ENCODE peak calls at places on chromosomes 7 and 10, in nine cellular contexts. One of them, this sample, is unnamed.

GRCh38 chr10:35331894-35332640 is 4.2 kb upstream of the CCNY start:
- DNase-seq in activated CD4-positive, alpha-beta T cell treated with anti-CD3 and anti-CD28 coated beads, Interleukin-2, amount 50 U/mL, for 4 hours: no peak
- DNase-seq in NCI-H345: no peak
- DNase-seq in NCI-H69: peak; percentile 9
- DNase-seq in iris pigment epithelial cell: peak; percentile 98
- DNase-seq in stimulated activated CD8-positive, alpha-beta memory T cell treated with anti-CD3 and anti-CD28 coated beads, Interleukin-2, amount 100 ng/mL, for 48 hours: no peak
- DNase-seq in brain microvascular endothelial cell: peak; percentile 92
- DNase-seq in HFFc6: peak; percentile 86
- DNase-seq in cortex of kidney: no peak
- DNase-seq in this sample: peak; percentile 80

GRCh38 chr10:112967200-112967599 is 17.2 kb downstream of the TCF7L2 start:
- DNase-seq in activated CD4-positive, alpha-beta T cell treated with anti-CD3 and anti-CD28 coated beads, Interleukin-2, amount 50 U/mL, for 4 hours: no peak
- DNase-seq in NCI-H345: no peak
- DNase-seq in NCI-H69: no peak
- DNase-seq in iris pigment epithelial cell: peak; percentile 69
- DNase-seq in stimulated activated CD8-positive, alpha-beta memory T cell treated with anti-CD3 and anti-CD28 coated beads, Interleukin-2, amount 100 ng/mL, for 48 hours: no peak
- DNase-seq in brain microvascular endothelial cell: peak; percentile 29
- DNase-seq in HFFc6: peak; percentile 81
- DNase-seq in cortex of kidney: no peak
- DNase-seq in this sample: peak; percentile 11

GRCh38 chr10:69123306-69123746 is 652 bp upstream of the VPS26A start:
- DNase-seq in activated CD4-positive, alpha-beta T cell treated with anti-CD3 and anti-CD28 coated beads, Interleukin-2, amount 50 U/mL, for 4 hours: no peak
- DNase-seq in NCI-H345: peak; percentile 36
- DNase-seq in NCI-H69: peak; percentile 61
- DNase-seq in iris pigment epithelial cell: peak; percentile 87
- DNase-seq in stimulated activated CD8-positive, alpha-beta memory T cell treated with anti-CD3 and anti-CD28 coated beads, Interleukin-2, amount 100 ng/mL, for 48 hours: no peak
- DNase-seq in brain microvascular endothelial cell: peak; percentile 80
- DNase-seq in HFFc6: peak; percentile 52
- DNase-seq in cortex of kidney: no peak
- DNase-seq in this sample: no peak

GRCh38 chr10:34523017-34523767 is 291.9 kb downstream of the PARD3 start:
- DNase-seq in activated CD4-positive, alpha-beta T cell treated with anti-CD3 and anti-CD28 coated beads, Interleukin-2, amount 50 U/mL, for 4 hours: no peak
- DNase-seq in NCI-H345: no peak
- DNase-seq in NCI-H69: peak; percentile 19
- DNase-seq in iris pigment epithelial cell: peak; percentile 66
- DNase-seq in stimulated activated CD8-positive, alpha-beta memory T cell treated with anti-CD3 and anti-CD28 coated beads, Interleukin-2, amount 100 ng/mL, for 48 hours: no peak
- DNase-seq in brain microvascular endothelial cell: peak; percentile 84
- DNase-seq in HFFc6: no peak
- DNase-seq in cortex of kidney: no peak
- DNase-seq in this sample: no peak

GRCh38 chr10:71241899-71242620 is 29.7 kb downstream of the UNC5B start:
- DNase-seq in activated CD4-positive, alpha-beta T cell treated with anti-CD3 and anti-CD28 coated beads, Interleukin-2, amount 50 U/mL, for 4 hours: no peak
- DNase-seq in NCI-H345: no peak
- DNase-seq in NCI-H69: no peak
- DNase-seq in iris pigment epithelial cell: no peak
- DNase-seq in stimulated activated CD8-positive, alpha-beta memory T cell treated with anti-CD3 and anti-CD28 coated beads, Interleukin-2, amount 100 ng/mL, for 48 hours: no peak
- DNase-seq in brain microvascular endothelial cell: no peak
- DNase-seq in HFFc6: no peak
- DNase-seq in cortex of kidney: no peak
- DNase-seq in this sample: no peak

GRCh38 chr7:142496545-142496991 is 238.7 kb upstream of the PRSS58 start:
- DNase-seq in activated CD4-positive, alpha-beta T cell treated with anti-CD3 and anti-CD28 coated beads, Interleukin-2, amount 50 U/mL, for 4 hours: no peak
- DNase-seq in NCI-H345: peak; percentile 2
- DNase-seq in NCI-H69: peak; percentile 32
- DNase-seq in iris pigment epithelial cell: peak; percentile 43
- DNase-seq in stimulated activated CD8-positive, alpha-beta memory T cell treated with anti-CD3 and anti-CD28 coated beads, Interleukin-2, amount 100 ng/mL, for 48 hours: no peak
- DNase-seq in brain microvascular endothelial cell: no peak
- DNase-seq in HFFc6: peak; percentile 30
- DNase-seq in cortex of kidney: no peak
- DNase-seq in this sample: peak; percentile 58

GRCh38 chr7:147981072-147981813 is 609.3 kb upstream of the C7orf33 start:
- DNase-seq in activated CD4-positive, alpha-beta T cell treated with anti-CD3 and anti-CD28 coated beads, Interleukin-2, amount 50 U/mL, for 4 hours: no peak
- DNase-seq in NCI-H345: no peak
- DNase-seq in NCI-H69: no peak
- DNase-seq in iris pigment epithelial cell: no peak
- DNase-seq in stimulated activated CD8-positive, alpha-beta memory T cell treated with anti-CD3 and anti-CD28 coated beads, Interleukin-2, amount 100 ng/mL, for 48 hours: no peak
- DNase-seq in brain microvascular endothelial cell: no peak
- DNase-seq in HFFc6: no peak
- DNase-seq in cortex of kidney: no peak
- DNase-seq in this sample: no peak

GRCh38 chr7:141158562-141158961 is 84.7 kb downstream of the TMEM178B start:
- DNase-seq in activated CD4-positive, alpha-beta T cell treated with anti-CD3 and anti-CD28 coated beads, Interleukin-2, amount 50 U/mL, for 4 hours: no peak
- DNase-seq in NCI-H345: no peak
- DNase-seq in NCI-H69: peak; percentile 17
- DNase-seq in iris pigment epithelial cell: peak; percentile 97
- DNase-seq in stimulated activated CD8-positive, alpha-beta memory T cell treated with anti-CD3 and anti-CD28 coated beads, Interleukin-2, amount 100 ng/mL, for 48 hours: no peak
- DNase-seq in brain microvascular endothelial cell: peak; percentile 100
- DNase-seq in HFFc6: peak; percentile 93
- DNase-seq in cortex of kidney: no peak
- DNase-seq in this sample: peak; percentile 1

GRCh38 chr7:133255461-133255860 is 2.6 kb downstream of the EXOC4 start:
- DNase-seq in activated CD4-positive, alpha-beta T cell treated with anti-CD3 and anti-CD28 coated beads, Interleukin-2, amount 50 U/mL, for 4 hours: no peak
- DNase-seq in NCI-H345: no peak
- DNase-seq in NCI-H69: no peak
- DNase-seq in iris pigment epithelial cell: peak; percentile 28
- DNase-seq in stimulated activated CD8-positive, alpha-beta memory T cell treated with anti-CD3 and anti-CD28 coated beads, Interleukin-2, amount 100 ng/mL, for 48 hours: no peak
- DNase-seq in brain microvascular endothelial cell: no peak
- DNase-seq in HFFc6: no peak
- DNase-seq in cortex of kidney: no peak
- DNase-seq in this sample: no peak

GRCh38 chr10:78623577-78624215 is 445.1 kb upstream of the ZMIZ1 start:
- DNase-seq in activated CD4-positive, alpha-beta T cell treated with anti-CD3 and anti-CD28 coated beads, Interleukin-2, amount 50 U/mL, for 4 hours: no peak
- DNase-seq in NCI-H345: peak; percentile 16
- DNase-seq in NCI-H69: peak; percentile 68
- DNase-seq in iris pigment epithelial cell: peak; percentile 77
- DNase-seq in stimulated activated CD8-positive, alpha-beta memory T cell treated with anti-CD3 and anti-CD28 coated beads, Interleukin-2, amount 100 ng/mL, for 48 hours: no peak
- DNase-seq in brain microvascular endothelial cell: peak; percentile 66
- DNase-seq in HFFc6: peak; percentile 62
- DNase-seq in cortex of kidney: no peak
- DNase-seq in this sample: peak; percentile 83

GRCh38 chr7:24718977-24719491 is 38.2 kb downstream of the GSDME start:
- DNase-seq in activated CD4-positive, alpha-beta T cell treated with anti-CD3 and anti-CD28 coated beads, Interleukin-2, amount 50 U/mL, for 4 hours: no peak
- DNase-seq in NCI-H345: peak; percentile 77
- DNase-seq in NCI-H69: peak; percentile 75
- DNase-seq in iris pigment epithelial cell: no peak
- DNase-seq in stimulated activated CD8-positive, alpha-beta memory T cell treated with anti-CD3 and anti-CD28 coated beads, Interleukin-2, amount 100 ng/mL, for 48 hours: no peak
- DNase-seq in brain microvascular endothelial cell: no peak
- DNase-seq in HFFc6: no peak
- DNase-seq in cortex of kidney: no peak
- DNase-seq in this sample: no peak

GRCh38 chr7:117673367-117673766 is 193.5 kb downstream of the CFTR start:
- DNase-seq in activated CD4-positive, alpha-beta T cell treated with anti-CD3 and anti-CD28 coated beads, Interleukin-2, amount 50 U/mL, for 4 hours: no peak
- DNase-seq in NCI-H345: peak; percentile 90
- DNase-seq in NCI-H69: no peak
- DNase-seq in iris pigment epithelial cell: no peak
- DNase-seq in stimulated activated CD8-positive, alpha-beta memory T cell treated with anti-CD3 and anti-CD28 coated beads, Interleukin-2, amount 100 ng/mL, for 48 hours: no peak
- DNase-seq in brain microvascular endothelial cell: no peak
- DNase-seq in HFFc6: no peak
- DNase-seq in cortex of kidney: no peak
- DNase-seq in this sample: peak; percentile 37

GRCh38 chr10:79890469-79890868 is 58.4 kb downstream of the SFTPD start:
- DNase-seq in activated CD4-positive, alpha-beta T cell treated with anti-CD3 and anti-CD28 coated beads, Interleukin-2, amount 50 U/mL, for 4 hours: no peak
- DNase-seq in NCI-H345: no peak
- DNase-seq in NCI-H69: no peak
- DNase-seq in iris pigment epithelial cell: no peak
- DNase-seq in stimulated activated CD8-positive, alpha-beta memory T cell treated with anti-CD3 and anti-CD28 coated beads, Interleukin-2, amount 100 ng/mL, for 48 hours: no peak
- DNase-seq in brain microvascular endothelial cell: no peak
- DNase-seq in HFFc6: no peak
- DNase-seq in cortex of kidney: no peak
- DNase-seq in this sample: no peak

GRCh38 chr7:130486114-130486962 is 5.5 kb upstream of the MEST start:
- DNase-seq in activated CD4-positive, alpha-beta T cell treated with anti-CD3 and anti-CD28 coated beads, Interleukin-2, amount 50 U/mL, for 4 hours: peak; percentile 45
- DNase-seq in NCI-H345: peak; percentile 92
- DNase-seq in NCI-H69: peak; percentile 92
- DNase-seq in iris pigment epithelial cell: no peak
- DNase-seq in stimulated activated CD8-positive, alpha-beta memory T cell treated with anti-CD3 and anti-CD28 coated beads, Interleukin-2, amount 100 ng/mL, for 48 hours: peak; percentile 33
- DNase-seq in brain microvascular endothelial cell: no peak
- DNase-seq in HFFc6: no peak
- DNase-seq in cortex of kidney: no peak
- DNase-seq in this sample: peak; percentile 91

GRCh38 chr10:89458289-89458688 is 43.9 kb downstream of the IFIT5 start:
- DNase-seq in activated CD4-positive, alpha-beta T cell treated with anti-CD3 and anti-CD28 coated beads, Interleukin-2, amount 50 U/mL, for 4 hours: no peak
- DNase-seq in NCI-H345: no peak
- DNase-seq in NCI-H69: no peak
- DNase-seq in iris pigment epithelial cell: peak; percentile 83
- DNase-seq in stimulated activated CD8-positive, alpha-beta memory T cell treated with anti-CD3 and anti-CD28 coated beads, Interleukin-2, amount 100 ng/mL, for 48 hours: no peak
- DNase-seq in brain microvascular endothelial cell: peak; percentile 34
- DNase-seq in HFFc6: peak; percentile 38
- DNase-seq in cortex of kidney: no peak
- DNase-seq in this sample: no peak

GRCh38 chr7:34158754-34159153 is 253.4 kb downstream of the BMPER start:
- DNase-seq in activated CD4-positive, alpha-beta T cell treated with anti-CD3 and anti-CD28 coated beads, Interleukin-2, amount 50 U/mL, for 4 hours: no peak
- DNase-seq in NCI-H345: no peak
- DNase-seq in NCI-H69: peak; percentile 28
- DNase-seq in iris pigment epithelial cell: no peak
- DNase-seq in stimulated activated CD8-positive, alpha-beta memory T cell treated with anti-CD3 and anti-CD28 coated beads, Interleukin-2, amount 100 ng/mL, for 48 hours: no peak
- DNase-seq in brain microvascular endothelial cell: no peak
- DNase-seq in HFFc6: no peak
- DNase-seq in cortex of kidney: no peak
- DNase-seq in this sample: no peak

GRCh38 chr7:47383064-47383463 is 198.8 kb downstream of the TNS3 start:
- DNase-seq in activated CD4-positive, alpha-beta T cell treated with anti-CD3 and anti-CD28 coated beads, Interleukin-2, amount 50 U/mL, for 4 hours: no peak
- DNase-seq in NCI-H345: no peak
- DNase-seq in NCI-H69: peak; percentile 53
- DNase-seq in iris pigment epithelial cell: peak; percentile 21
- DNase-seq in stimulated activated CD8-positive, alpha-beta memory T cell treated with anti-CD3 and anti-CD28 coated beads, Interleukin-2, amount 100 ng/mL, for 48 hours: no peak
- DNase-seq in brain microvascular endothelial cell: no peak
- DNase-seq in HFFc6: peak; percentile 60
- DNase-seq in cortex of kidney: no peak
- DNase-seq in this sample: no peak

GRCh38 chr7:32679192-32679591 is 183.9 kb downstream of the AVL9 start:
- DNase-seq in activated CD4-positive, alpha-beta T cell treated with anti-CD3 and anti-CD28 coated beads, Interleukin-2, amount 50 U/mL, for 4 hours: no peak
- DNase-seq in NCI-H345: no peak
- DNase-seq in NCI-H69: no peak
- DNase-seq in iris pigment epithelial cell: no peak
- DNase-seq in stimulated activated CD8-positive, alpha-beta memory T cell treated with anti-CD3 and anti-CD28 coated beads, Interleukin-2, amount 100 ng/mL, for 48 hours: no peak
- DNase-seq in brain microvascular endothelial cell: no peak
- DNase-seq in HFFc6: no peak
- DNase-seq in cortex of kidney: no peak
- DNase-seq in this sample: no peak

GRCh38 chr7:50826371-50827172 is 43.9 kb upstream of the GRB10 start:
- DNase-seq in activated CD4-positive, alpha-beta T cell treated with anti-CD3 and anti-CD28 coated beads, Interleukin-2, amount 50 U/mL, for 4 hours: no peak
- DNase-seq in NCI-H345: no peak
- DNase-seq in NCI-H69: no peak
- DNase-seq in iris pigment epithelial cell: peak; percentile 88
- DNase-seq in stimulated activated CD8-positive, alpha-beta memory T cell treated with anti-CD3 and anti-CD28 coated beads, Interleukin-2, amount 100 ng/mL, for 48 hours: peak; percentile 18
- DNase-seq in brain microvascular endothelial cell: peak; percentile 91
- DNase-seq in HFFc6: peak; percentile 87
- DNase-seq in cortex of kidney: no peak
- DNase-seq in this sample: peak; percentile 20

GRCh38 chr7:50467817-50468610 is 17.9 kb upstream of the FIGNL1 start:
- DNase-seq in activated CD4-positive, alpha-beta T cell treated with anti-CD3 and anti-CD28 coated beads, Interleukin-2, amount 50 U/mL, for 4 hours: peak; percentile 74
- DNase-seq in NCI-H345: peak; percentile 72
- DNase-seq in NCI-H69: peak; percentile 94
- DNase-seq in iris pigment epithelial cell: peak; percentile 59
- DNase-seq in stimulated activated CD8-positive, alpha-beta memory T cell treated with anti-CD3 and anti-CD28 coated beads, Interleukin-2, amount 100 ng/mL, for 48 hours: peak; percentile 77
- DNase-seq in brain microvascular endothelial cell: peak; percentile 62
- DNase-seq in HFFc6: peak; percentile 54
- DNase-seq in cortex of kidney: no peak
- DNase-seq in this sample: peak; percentile 76

GRCh38 chr10:89476676-89477075 is 58.7 kb downstream of the SLC16A12 start:
- DNase-seq in activated CD4-positive, alpha-beta T cell treated with anti-CD3 and anti-CD28 coated beads, Interleukin-2, amount 50 U/mL, for 4 hours: no peak
- DNase-seq in NCI-H345: no peak
- DNase-seq in NCI-H69: no peak
- DNase-seq in iris pigment epithelial cell: peak; percentile 95
- DNase-seq in stimulated activated CD8-positive, alpha-beta memory T cell treated with anti-CD3 and anti-CD28 coated beads, Interleukin-2, amount 100 ng/mL, for 48 hours: no peak
- DNase-seq in brain microvascular endothelial cell: peak; percentile 83
- DNase-seq in HFFc6: no peak
- DNase-seq in cortex of kidney: no peak
- DNase-seq in this sample: no peak

GRCh38 chr7:120402801-120403200 is 129.8 kb downstream of the KCND2 start:
- DNase-seq in activated CD4-positive, alpha-beta T cell treated with anti-CD3 and anti-CD28 coated beads, Interleukin-2, amount 50 U/mL, for 4 hours: no peak
- DNase-seq in NCI-H345: no peak
- DNase-seq in NCI-H69: no peak
- DNase-seq in iris pigment epithelial cell: peak; percentile 51
- DNase-seq in stimulated activated CD8-positive, alpha-beta memory T cell treated with anti-CD3 and anti-CD28 coated beads, Interleukin-2, amount 100 ng/mL, for 48 hours: no peak
- DNase-seq in brain microvascular endothelial cell: no peak
- DNase-seq in HFFc6: no peak
- DNase-seq in cortex of kidney: no peak
- DNase-seq in this sample: no peak

GRCh38 chr10:10499839-10500238 is 517.8 kb upstream of the CELF2 start:
- DNase-seq in activated CD4-positive, alpha-beta T cell treated with anti-CD3 and anti-CD28 coated beads, Interleukin-2, amount 50 U/mL, for 4 hours: no peak
- DNase-seq in NCI-H345: no peak
- DNase-seq in NCI-H69: no peak
- DNase-seq in iris pigment epithelial cell: peak; percentile 90
- DNase-seq in stimulated activated CD8-positive, alpha-beta memory T cell treated with anti-CD3 and anti-CD28 coated beads, Interleukin-2, amount 100 ng/mL, for 48 hours: no peak
- DNase-seq in brain microvascular endothelial cell: peak; percentile 51
- DNase-seq in HFFc6: no peak
- DNase-seq in cortex of kidney: no peak
- DNase-seq in this sample: no peak

This sample was measured in small intestine.